ENCODE peak calls at places on chromosomes 5 and 9, in seven cellular contexts. Y, G, F, I, R, C and S are unnamed samples.

GRCh38 chr5:174625591-174626365 is 98.6 kb upstream of the MSX2 start:
- DNase-seq in I (no peak), R (no peak), Y (no peak), C (no peak), G (no peak), F (peak; percentile 52), S (no peak)

GRCh38 chr9:26066237-26066636 is 388.0 kb upstream of the TUSC1 start:
- DNase-seq in G (no peak), Y (no peak), I (no peak), R (no peak), C (no peak), F (no peak), S (no peak)

GRCh38 chr9:73179594-73179993 is 27.9 kb downstream of the ANXA1 start:
- DNase-seq in G (peak; percentile 94), R (no peak), C (peak; percentile 61), Y (peak; percentile 69), I (no peak), F (peak; percentile 73), S (no peak)

GRCh38 chr5:40260351-40260750 is 419.4 kb upstream of the PTGER4 start:
- DNase-seq in R (no peak), F (no peak), G (no peak), C (no peak), Y (no peak), I (peak; percentile 15), S (no peak)

GRCh38 chr9:93642961-93643360 is 66.6 kb downstream of the PHF2 start:
- DNase-seq in Y (no peak), F (no peak), R (no peak), I (no peak), C (no peak), G (peak; percentile 42), S (peak; percentile 43)

GRCh38 chr5:116557669-116558271 is 16.9 kb downstream of the SEMA6A start:
- DNase-seq in G (peak; percentile 38), C (no peak), R (no peak), Y (no peak), I (no peak), F (peak; percentile 44), S (no peak)

GRCh38 chr5:178457471-178457870 is 132.7 kb downstream of the COL23A1 start:
- DNase-seq in F (no peak), G (no peak), I (no peak), C (no peak), R (no peak), Y (no peak), S (no peak)

GRCh38 chr5:17113174-17113941 is 104.1 kb upstream of the BASP1 start:
- DNase-seq in G (peak; percentile 39), I (no peak), C (no peak), R (no peak), F (no peak), Y (no peak), S (no peak)

GRCh38 chr9:122332643-122333042 is 38.2 kb upstream of the PTGS1 start:
- DNase-seq in F (no peak), C (no peak), G (no peak), Y (no peak), I (no peak), R (no peak), S (no peak)

GRCh38 chr5:158560170-158560569 is 539.5 kb downstream of the EBF1 start:
- DNase-seq in F (no peak), R (no peak), C (no peak), G (peak; percentile 83), I (peak; percentile 27), Y (no peak), S (peak; percentile 82)

GRCh38 chr5:78587775-78588291 is 60.7 kb downstream of the LHFPL2 start:
- DNase-seq in R (no peak), I (no peak), C (no peak), G (no peak), Y (no peak), F (no peak), S (peak; percentile 13)

GRCh38 chr9:82721596-82721995 is 341.3 kb downstream of the RASEF start:
- DNase-seq in I (no peak), C (no peak), Y (no peak), G (peak; percentile 33), F (no peak), R (no peak), S (no peak)

GRCh38 chr9:127264462-127265040 is at the start of gene GARNL3:
- DNase-seq in R (no peak), Y (no peak), F (peak; percentile 46), G (no peak), C (no peak), I (no peak), S (no peak)

GRCh38 chr9:75229605-75230332 is 141.5 kb downstream of the OSTF1 start:
- DNase-seq in R (no peak), Y (peak; percentile 68), F (no peak), G (peak; percentile 89), C (peak; percentile 75), I (no peak), S (no peak)

GRCh38 chr5:115961413-115962238 is 649 bp upstream of the LVRN start:
- DNase-seq in G (no peak), F (peak; percentile 34), I (peak; percentile 6), R (no peak), Y (no peak), C (no peak), S (no peak)

GRCh38 chr5:137487600-137487999 is 11.5 kb downstream of the SPOCK1 start:
- DNase-seq in G (peak; percentile 9), I (no peak), F (no peak), R (no peak), C (no peak), Y (no peak), S (no peak)

GRCh38 chr5:100841358-100842076 is 61.6 kb downstream of the ST8SIA4 start:
- DNase-seq in R (no peak), Y (peak; percentile 51), I (no peak), F (no peak), G (peak; percentile 89), C (peak; percentile 16), S (no peak)

GRCh38 chr5:53936481-53937352 is 373.7 kb downstream of the ARL15 start:
- DNase-seq in R (no peak), G (no peak), C (no peak), I (peak; percentile 50), Y (no peak), F (no peak), S (no peak)

GRCh38 chr9:69264526-69264925 is 60.5 kb upstream of the ENTREP1 start:
- DNase-seq in C (no peak), Y (no peak), R (no peak), G (no peak), I (no peak), F (no peak), S (no peak)

GRCh38 chr9:87160148-87161107 is 213.1 kb upstream of the GAS1 start:
- DNase-seq in C (no peak), F (no peak), G (no peak), R (no peak), Y (no peak), I (no peak), S (peak; percentile 99)

GRCh38 chr5:10699281-10699874 is 61.7 kb downstream of the DAP start:
- DNase-seq in G (no peak), C (no peak), I (no peak), F (no peak), Y (no peak), R (no peak), S (no peak)

GRCh38 chr9:87447547-87448432 is 49.9 kb upstream of the DAPK1 start:
- DNase-seq in C (no peak), G (no peak), F (no peak), I (no peak), Y (no peak), R (no peak), S (no peak)

GRCh38 chr5:14702238-14702839 is 37.8 kb downstream of the OTULIN start:
- DNase-seq in G (no peak), F (no peak), Y (no peak), R (no peak), I (no peak), C (no peak), S (no peak)

GRCh38 chr5:93072831-93073459 is 508.1 kb downstream of the NR2F1-AS1 start:
- DNase-seq in Y (no peak), G (peak; percentile 70), C (no peak), F (no peak), I (no peak), R (no peak), S (no peak)
- H3K27ac ChIP-seq in Y (no peak overlapping the region), G (peak overlapping the region; percentile 88), C (no peak overlapping the region), F (no peak overlapping the region), I (no peak overlapping the region), R (no peak overlapping the region), S (no peak overlapping the region)

GRCh38 chr5:50967388-50968039 is 301.1 kb downstream of the PARP8 start:
- DNase-seq in Y (no peak), R (no peak), C (no peak), I (no peak), G (no peak), F (peak; percentile 58), S (no peak)
- H3K4me3 ChIP-seq in Y (no peak overlapping the region), R (peak overlapping the region; percentile 49), C (no peak overlapping the region), I (peak overlapping the region; percentile 37), G (no peak overlapping the region), F (peak overlapping the region; percentile 38), S (no peak overlapping the region)

DNA sequence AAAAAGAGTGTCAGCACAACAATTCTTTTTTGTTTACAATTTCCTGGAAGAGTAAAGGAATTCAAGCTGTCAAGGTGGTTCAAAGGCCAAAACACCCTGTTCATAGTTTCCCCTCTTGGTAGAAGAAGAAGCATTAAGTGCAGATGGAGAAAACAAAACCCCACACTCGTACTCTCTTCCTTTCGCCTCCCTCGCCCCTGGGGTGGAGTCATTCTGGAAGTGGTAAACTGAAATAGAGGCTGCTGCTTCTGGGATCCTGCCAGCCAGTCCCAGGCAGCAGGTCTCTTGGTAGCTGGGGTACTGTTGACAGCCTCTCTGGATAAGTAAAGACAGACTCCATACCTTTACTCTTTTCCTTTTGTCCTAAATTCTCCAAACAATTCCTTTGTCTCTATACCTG is 105.0 kb downstream of the ANKRD55 start:
- DNase-seq in C (no peak), Y (no peak), F (no peak), G (no peak), R (no peak), I (no peak), S (no peak)
- H3K36me3 ChIP-seq in C (no peaks in the 10 kb centered on the region), Y (no peaks in the 10 kb centered on the region), F (no peaks in the 10 kb centered on the region), G (no peaks in the 10 kb centered on the region), R (no peaks in the 10 kb centered on the region), I (no peaks in the 10 kb centered on the region), S (no peaks in the 10 kb centered on the region)

DNA sequence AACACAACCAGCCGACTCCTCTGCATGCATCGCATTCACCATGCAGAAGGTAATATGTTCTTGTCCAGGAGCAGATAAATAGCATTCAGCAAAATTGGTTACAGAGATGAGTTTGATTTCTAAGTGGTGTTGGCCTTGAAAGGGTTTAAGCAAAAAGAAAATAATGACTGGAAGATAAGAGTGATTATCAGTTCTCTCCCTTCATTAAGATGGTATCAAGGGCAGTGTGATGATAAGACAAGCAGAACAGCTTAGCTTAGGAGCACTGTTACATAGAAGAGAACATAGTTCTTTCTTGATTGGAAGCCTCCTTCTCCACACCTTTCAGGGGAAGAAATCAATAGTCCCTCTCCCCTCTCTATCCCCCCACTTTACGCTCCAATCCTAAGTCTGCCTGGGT is 121.5 kb downstream of the GALNT10 start:
- DNase-seq in R (no peak), G (no peak), Y (no peak), I (no peak), C (no peak), F (no peak), S (no peak)
- H3K27ac ChIP-seq in R (no peak overlapping the region), G (no peak overlapping the region), Y (no peak overlapping the region), I (no peak overlapping the region), C (peak overlapping the region; percentile 62), F (no peak overlapping the region), S (no peak overlapping the region)

GRCh38 chr5:155871623-155872022 is 455.3 kb upstream of the SGCD start:
- DNase-seq in I (no peak), G (no peak), C (no peak), F (no peak), R (no peak), Y (no peak), S (no peak)
- H3K4me3 ChIP-seq in I (no peak overlapping the region), G (no peak overlapping the region), C (no peak overlapping the region), F (no peak overlapping the region), R (no peak overlapping the region), Y (no peak overlapping the region), S (no peak overlapping the region)